ENCODE peak calls at places on chromosomes 6 and 20, in nine cellular contexts. T is fibroblast of pulmonary artery, R is cardiac muscle cell, Y is fibroblast of lung, K is GM12878, S is GM12865, B is epithelial cell of proximal tubule, I is heart right ventricle, D is osteoblast. E is an unnamed sample.

GRCh38 chr20:43736588-43737091 is 9.8 kb upstream of the GTSF1L start:
- DNase-seq in T (no peak), R (peak), Y (no peak), K (peak), S (peak), B (no peak), I (no peak), D (no peak), E (no peak)

GRCh38 chr6:137925299-137925698 is 58.2 kb downstream of the TNFAIP3 start:
- DNase-seq in T (no peak), R (no peak), Y (no peak), K (no peak), S (no peak), B (no peak), I (no peak), D (no peak), E (no peak)

GRCh38 chr6:115271001-115271400 is 789.7 kb downstream of the FRK start:
- DNase-seq in T (no peak), R (no peak), Y (no peak), K (no peak), S (no peak), B (no peak), I (no peak), D (no peak), E (peak)

GRCh38 chr6:167679791-167680604 is 146.7 kb upstream of the AFDN start:
- DNase-seq in T (no peak), R (no peak), Y (no peak), K (no peak), S (no peak), B (no peak), I (no peak), D (no peak), E (no peak)

GRCh38 chr6:37303891-37304503 is 46.1 kb upstream of the TMEM217 start:
- DNase-seq in T (peak), R (peak), Y (peak), K (no peak), S (peak), B (no peak), I (no peak), D (peak), E (no peak)

GRCh38 chr6:118813795-118814194 is 80.2 kb upstream of the ASF1A start:
- DNase-seq in T (peak), R (peak), Y (peak), K (no peak), S (no peak), B (peak), I (no peak), D (no peak), E (no peak)

GRCh38 chr6:38364127-38364526 is 275.6 kb downstream of the BTBD9 start:
- DNase-seq in T (no peak), R (no peak), Y (no peak), K (no peak), S (no peak), B (no peak), I (no peak), D (peak), E (no peak)

GRCh38 chr6:9540534-9541126 is 874.2 kb downstream of the TFAP2A start:
- DNase-seq in T (peak), R (peak), Y (peak), K (no peak), S (peak), B (no peak), I (no peak), D (peak), E (peak)

GRCh38 chr6:140321891-140322290 is 947.4 kb upstream of the CITED2 start:
- DNase-seq in T (no peak), R (no peak), Y (no peak), K (no peak), S (no peak), B (no peak), I (no peak), D (no peak), E (no peak)

GRCh38 chr6:10861086-10861485 is 20.8 kb downstream of the GCM2 start:
- DNase-seq in T (no peak), R (no peak), Y (no peak), K (no peak), S (no peak), B (no peak), I (no peak), D (no peak), E (no peak)

GRCh38 chr6:18507018-18507415 is 119.9 kb downstream of the RNF144B start:
- DNase-seq in T (no peak), R (no peak), Y (no peak), K (no peak), S (no peak), B (no peak), I (no peak), D (no peak), E (no peak)

GRCh38 chr6:150987371-150987828 is 121.9 kb downstream of the MTHFD1L start:
- DNase-seq in T (no peak), R (no peak), Y (no peak), K (no peak), S (peak), B (no peak), I (no peak), D (no peak), E (no peak)

GRCh38 chr20:29497261-29497671 is 1760.2 kb upstream of the DEFB115 start:
- DNase-seq in T (peak), R (peak), Y (peak), K (no peak), S (peak), B (peak), I (peak), D (peak), E (peak)

GRCh38 chr20:64044484-64045247 is 4.8 kb downstream of the SOX18 start:
- DNase-seq in T (peak), R (peak), Y (peak), K (no peak), S (no peak), B (no peak), I (peak), D (peak), E (no peak)

GRCh38 chr20:56637576-56637975 is 8.5 kb downstream of the TFAP2C start:
- DNase-seq in T (no peak), R (no peak), Y (no peak), K (no peak), S (no peak), B (no peak), I (no peak), D (no peak), E (no peak)

GRCh38 chr6:149342525-149342924 is 25.0 kb downstream of the TAB2 start:
- DNase-seq in T (no peak), R (no peak), Y (no peak), K (no peak), S (peak), B (no peak), I (no peak), D (no peak), E (no peak)

GRCh38 chr6:15996030-15996429 is 132.9 kb upstream of the MYLIP start:
- DNase-seq in T (peak), R (peak), Y (peak), K (no peak), S (no peak), B (no peak), I (no peak), D (no peak), E (no peak)

GRCh38 chr6:44254201-44254956 is 2.9 kb downstream of the SLC35B2 start:
- DNase-seq in T (no peak), R (no peak), Y (no peak), K (no peak), S (peak), B (no peak), I (no peak), D (peak), E (no peak)

GRCh38 chr6:44256291-44257006 is 879 bp downstream of the SLC35B2 start:
- DNase-seq in T (no peak), R (no peak), Y (no peak), K (no peak), S (no peak), B (no peak), I (no peak), D (peak), E (no peak)

GRCh38 chr6:44253307-44254101 is 3.8 kb downstream of the SLC35B2 start:
- DNase-seq in T (peak), R (peak), Y (no peak), K (no peak), S (peak), B (no peak), I (no peak), D (peak), E (no peak)

GRCh38 chr6:44255848-44256247 is 1.5 kb downstream of the SLC35B2 start:
- DNase-seq in T (no peak), R (no peak), Y (no peak), K (no peak), S (peak), B (no peak), I (no peak), D (peak), E (no peak)

GRCh38 chr6:44254957-44255808 is 2.1 kb downstream of the SLC35B2 start:
- DNase-seq in T (no peak), R (no peak), Y (no peak), K (no peak), S (peak), B (no peak), I (no peak), D (peak), E (no peak)
- H3K4me3 ChIP-seq in T (no peak), R (no peak), Y (peak), K (peak), S (peak), B (peak), I (no peak), D (peak), E (no peak)

DNA sequence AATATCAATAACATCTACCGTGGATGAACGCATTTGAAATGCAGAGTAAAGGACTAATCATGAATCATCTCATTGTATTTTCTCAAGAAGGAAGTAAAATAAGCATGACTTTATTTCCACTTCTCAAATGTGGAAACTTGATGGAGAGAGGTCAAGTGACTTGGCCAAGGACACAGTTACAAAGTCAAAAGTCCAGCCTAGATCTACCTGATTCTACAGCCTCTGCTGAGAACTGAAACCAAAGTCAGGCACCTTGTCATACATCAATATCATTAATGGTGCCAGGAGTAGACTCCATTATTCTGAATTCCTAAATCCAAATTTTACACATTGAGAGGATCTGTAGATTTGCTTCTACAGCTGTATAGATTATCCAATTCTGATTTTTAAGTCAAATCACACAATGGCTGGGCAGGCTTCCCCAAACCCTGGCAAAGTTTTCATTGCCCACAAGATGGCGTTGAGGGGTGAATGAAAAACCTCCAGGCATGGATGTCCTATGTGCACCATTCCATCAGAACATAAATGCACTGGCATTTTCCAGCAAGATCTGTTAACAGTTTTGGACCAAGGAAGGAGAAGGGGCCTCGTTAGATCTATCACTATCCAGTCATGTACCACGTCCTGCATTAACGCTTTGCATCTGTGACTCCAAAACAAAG is 423.0 kb downstream of the MAFB start:
- DNase-seq in T (peak), R (peak), Y (peak), K (no peak), S (peak), B (no peak), I (peak), D (no peak), E (no peak)
- TF ChIP-seq CTCF in T (peak), R (peak), Y (peak), K (peak), S (peak), B (peak), I (peak), D (peak), E (peak)

DNA sequence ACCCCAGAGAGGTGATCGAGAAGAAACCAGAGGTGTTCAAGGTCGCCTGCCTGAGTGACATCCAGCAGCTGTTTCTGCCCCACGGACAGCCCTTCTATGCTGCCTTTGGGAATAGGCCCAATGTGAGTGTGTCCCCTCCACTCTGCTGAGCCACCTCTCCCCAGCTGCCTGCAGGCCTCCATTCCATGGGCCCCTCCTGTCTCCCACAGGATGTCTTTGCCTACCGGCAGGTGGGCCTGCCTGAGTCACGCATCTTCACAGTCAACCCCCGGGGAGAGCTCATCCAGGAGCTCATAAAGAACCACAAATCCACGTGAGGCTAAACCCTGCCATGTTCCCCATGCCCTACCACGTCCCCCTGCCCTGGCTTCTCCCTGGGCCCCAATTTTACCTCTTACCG is 8.4 kb downstream of the EMILIN3 start:
- DNase-seq in T (no peak), R (no peak), Y (no peak), K (no peak), S (no peak), B (no peak), I (no peak), D (no peak), E (no peak)
- H3K4me3 ChIP-seq in T (no peak), R (no peak), Y (no peak), K (no peak), S (no peak), B (no peak), I (no peak), D (no peak), E (no peak)

GRCh38 chr6:36245572-36246031 is 24.3 kb upstream of the PNPLA1 start:
- DNase-seq in T (no peak), R (no peak), Y (no peak), K (no peak), S (no peak), B (no peak), I (no peak), D (no peak), E (peak)
- TF ChIP-seq CTCF in T (peak), R (peak), Y (no peak), K (peak), S (no peak), B (peak), I (no peak), D (no peak), E (peak)

GRCh38 chr6:93794161-93794560 is 374.8 kb upstream of the EPHA7 start:
- DNase-seq in T (no peak), R (no peak), Y (no peak), K (no peak), S (no peak), B (no peak), I (no peak), D (peak), E (no peak)

GRCh38 chr6:93801101-93801847 is 381.9 kb upstream of the EPHA7 start:
- DNase-seq in T (no peak), R (no peak), Y (no peak), K (no peak), S (no peak), B (no peak), I (no peak), D (no peak), E (no peak)

GRCh38 chr6:93799226-93799625 is 379.9 kb upstream of the EPHA7 start:
- DNase-seq in T (peak), R (peak), Y (no peak), K (no peak), S (no peak), B (peak), I (no peak), D (no peak), E (no peak)
- H3K4me3 ChIP-seq in T (no peak), R (no peak), Y (no peak), K (no peak), S (no peak), B (peak), I (no peak), D (no peak), E (no peak)

E was measured in LNCaP clone FGC.